ENCODE peak calls at places on chromosomes 16 and 17, in eight cellular contexts. One of them, this sample, is unnamed.

GRCh38 chr16:641326-642188 is at the start of gene MCRIP2:
- DNase-seq in astrocyte of the spinal cord: peak
- DNase-seq in fibroblast of lung: peak
- DNase-seq in sigmoid colon: peak
- DNase-seq in left ventricle myocardium inferior: peak
- DNase-seq in AG10803: peak
- DNase-seq in uterus: peak
- DNase-seq in brain microvascular endothelial cell: peak
- DNase-seq in this sample: peak

GRCh38 chr16:56825821-56826220 is 39.2 kb upstream of the SLC12A3 start:
- DNase-seq in astrocyte of the spinal cord: no peak
- DNase-seq in fibroblast of lung: no peak
- DNase-seq in sigmoid colon: no peak
- DNase-seq in left ventricle myocardium inferior: no peak
- DNase-seq in AG10803: peak
- DNase-seq in uterus: no peak
- DNase-seq in brain microvascular endothelial cell: no peak
- DNase-seq in this sample: no peak

GRCh38 chr16:676565-677297 is 1.3 kb downstream of the RHBDL1 start:
- DNase-seq in astrocyte of the spinal cord: no peak
- DNase-seq in fibroblast of lung: no peak
- DNase-seq in sigmoid colon: no peak
- DNase-seq in left ventricle myocardium inferior: no peak
- DNase-seq in AG10803: no peak
- DNase-seq in uterus: no peak
- DNase-seq in brain microvascular endothelial cell: no peak
- DNase-seq in this sample: peak

GRCh38 chr17:41492351-41492750 is 2.6 kb upstream of the KRT36 start:
- DNase-seq in astrocyte of the spinal cord: peak
- DNase-seq in fibroblast of lung: peak
- DNase-seq in sigmoid colon: no peak
- DNase-seq in left ventricle myocardium inferior: no peak
- DNase-seq in AG10803: peak
- DNase-seq in uterus: peak
- DNase-seq in brain microvascular endothelial cell: no peak
- DNase-seq in this sample: no peak

GRCh38 chr16:87412996-87413421 is 20.9 kb downstream of the MAP1LC3B start:
- DNase-seq in astrocyte of the spinal cord: no peak
- DNase-seq in fibroblast of lung: no peak
- DNase-seq in sigmoid colon: peak
- DNase-seq in left ventricle myocardium inferior: peak
- DNase-seq in AG10803: no peak
- DNase-seq in uterus: no peak
- DNase-seq in brain microvascular endothelial cell: no peak
- DNase-seq in this sample: no peak

GRCh38 chr17:81542431-81543338 is 9.5 kb downstream of the FAAP100 start:
- DNase-seq in astrocyte of the spinal cord: no peak
- DNase-seq in fibroblast of lung: no peak
- DNase-seq in sigmoid colon: no peak
- DNase-seq in left ventricle myocardium inferior: no peak
- DNase-seq in AG10803: no peak
- DNase-seq in uterus: no peak
- DNase-seq in brain microvascular endothelial cell: no peak
- DNase-seq in this sample: no peak

GRCh38 chr16:89827383-89828198 is 684 bp upstream of the SPIRE2 start:
- DNase-seq in astrocyte of the spinal cord: peak
- DNase-seq in fibroblast of lung: peak
- DNase-seq in sigmoid colon: no peak
- DNase-seq in left ventricle myocardium inferior: peak
- DNase-seq in AG10803: peak
- DNase-seq in uterus: no peak
- DNase-seq in brain microvascular endothelial cell: peak
- DNase-seq in this sample: peak

GRCh38 chr16:8862309-8863130 is 6.3 kb downstream of the CARHSP1 start:
- DNase-seq in astrocyte of the spinal cord: no peak
- DNase-seq in fibroblast of lung: no peak
- DNase-seq in sigmoid colon: no peak
- DNase-seq in left ventricle myocardium inferior: no peak
- DNase-seq in AG10803: no peak
- DNase-seq in uterus: no peak
- DNase-seq in brain microvascular endothelial cell: no peak
- DNase-seq in this sample: no peak

GRCh38 chr16:50917941-50918340 is 176.1 kb downstream of the CYLD start:
- DNase-seq in astrocyte of the spinal cord: no peak
- DNase-seq in fibroblast of lung: no peak
- DNase-seq in sigmoid colon: no peak
- DNase-seq in left ventricle myocardium inferior: no peak
- DNase-seq in AG10803: no peak
- DNase-seq in uterus: no peak
- DNase-seq in brain microvascular endothelial cell: no peak
- DNase-seq in this sample: no peak

DNA sequence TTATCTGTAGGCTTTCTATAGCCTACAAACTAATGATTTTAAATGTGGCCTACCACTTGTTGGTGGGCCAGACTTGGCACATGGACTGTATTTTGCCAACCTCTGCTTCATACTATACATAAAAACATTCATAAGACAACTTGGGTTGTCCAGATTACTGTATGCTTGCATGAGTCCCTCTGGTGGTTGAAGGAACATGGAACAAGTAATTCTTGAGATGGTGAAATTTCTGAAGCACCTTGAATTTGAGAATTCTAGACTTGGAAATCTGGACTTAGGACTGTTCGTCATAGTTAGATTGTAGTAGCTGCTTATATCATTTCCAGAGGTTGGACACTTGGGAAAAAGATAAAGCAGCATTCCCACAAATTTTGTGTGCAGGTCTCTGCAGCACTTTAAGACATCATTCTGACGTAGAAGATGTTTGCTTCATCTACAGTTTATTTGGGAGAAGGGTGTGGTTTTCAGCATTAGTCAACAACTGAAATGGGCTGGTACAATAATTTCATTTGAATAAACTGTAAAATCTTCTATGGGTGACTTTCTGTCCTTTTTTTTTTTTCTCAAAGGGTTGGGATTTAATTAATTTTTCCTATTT is 31.2 kb downstream of the NFATC3 start:
- DNase-seq in astrocyte of the spinal cord: peak
- DNase-seq in fibroblast of lung: peak
- DNase-seq in sigmoid colon: no peak
- DNase-seq in left ventricle myocardium inferior: no peak
- DNase-seq in AG10803: peak
- DNase-seq in uterus: no peak
- DNase-seq in brain microvascular endothelial cell: no peak
- DNase-seq in this sample: peak
- TF ChIP-seq CTCF in astrocyte of the spinal cord: peak
- TF ChIP-seq CTCF in fibroblast of lung: peak
- TF ChIP-seq CTCF in sigmoid colon: no peak
- TF ChIP-seq CTCF in left ventricle myocardium inferior: peak
- TF ChIP-seq CTCF in AG10803: peak
- TF ChIP-seq CTCF in uterus: peak
- TF ChIP-seq CTCF in brain microvascular endothelial cell: peak
- TF ChIP-seq CTCF in this sample: peak

GRCh38 chr17:15278381-15278780 is 13.3 kb upstream of the PMP22 start:
- DNase-seq in astrocyte of the spinal cord: no peak
- DNase-seq in fibroblast of lung: no peak
- DNase-seq in sigmoid colon: no peak
- DNase-seq in left ventricle myocardium inferior: no peak
- DNase-seq in AG10803: no peak
- DNase-seq in uterus: no peak
- DNase-seq in brain microvascular endothelial cell: no peak
- DNase-seq in this sample: no peak
- TF ChIP-seq CTCF in astrocyte of the spinal cord: no peak
- TF ChIP-seq CTCF in fibroblast of lung: no peak
- TF ChIP-seq CTCF in sigmoid colon: no peak
- TF ChIP-seq CTCF in left ventricle myocardium inferior: no peak
- TF ChIP-seq CTCF in AG10803: no peak
- TF ChIP-seq CTCF in uterus: no peak
- TF ChIP-seq CTCF in brain microvascular endothelial cell: no peak
- TF ChIP-seq CTCF in this sample: no peak

GRCh38 chr17:39244600-39245570 is 19.1 kb upstream of the STAC2 start:
- DNase-seq in astrocyte of the spinal cord: peak
- DNase-seq in fibroblast of lung: peak
- DNase-seq in sigmoid colon: peak
- DNase-seq in left ventricle myocardium inferior: peak
- DNase-seq in AG10803: peak
- DNase-seq in uterus: peak
- DNase-seq in brain microvascular endothelial cell: peak
- DNase-seq in this sample: peak
- TF ChIP-seq CTCF in astrocyte of the spinal cord: peak
- TF ChIP-seq CTCF in fibroblast of lung: peak
- TF ChIP-seq CTCF in sigmoid colon: peak
- TF ChIP-seq CTCF in left ventricle myocardium inferior: peak
- TF ChIP-seq CTCF in AG10803: peak
- TF ChIP-seq CTCF in uterus: peak
- TF ChIP-seq CTCF in brain microvascular endothelial cell: peak
- TF ChIP-seq CTCF in this sample: peak

DNA sequence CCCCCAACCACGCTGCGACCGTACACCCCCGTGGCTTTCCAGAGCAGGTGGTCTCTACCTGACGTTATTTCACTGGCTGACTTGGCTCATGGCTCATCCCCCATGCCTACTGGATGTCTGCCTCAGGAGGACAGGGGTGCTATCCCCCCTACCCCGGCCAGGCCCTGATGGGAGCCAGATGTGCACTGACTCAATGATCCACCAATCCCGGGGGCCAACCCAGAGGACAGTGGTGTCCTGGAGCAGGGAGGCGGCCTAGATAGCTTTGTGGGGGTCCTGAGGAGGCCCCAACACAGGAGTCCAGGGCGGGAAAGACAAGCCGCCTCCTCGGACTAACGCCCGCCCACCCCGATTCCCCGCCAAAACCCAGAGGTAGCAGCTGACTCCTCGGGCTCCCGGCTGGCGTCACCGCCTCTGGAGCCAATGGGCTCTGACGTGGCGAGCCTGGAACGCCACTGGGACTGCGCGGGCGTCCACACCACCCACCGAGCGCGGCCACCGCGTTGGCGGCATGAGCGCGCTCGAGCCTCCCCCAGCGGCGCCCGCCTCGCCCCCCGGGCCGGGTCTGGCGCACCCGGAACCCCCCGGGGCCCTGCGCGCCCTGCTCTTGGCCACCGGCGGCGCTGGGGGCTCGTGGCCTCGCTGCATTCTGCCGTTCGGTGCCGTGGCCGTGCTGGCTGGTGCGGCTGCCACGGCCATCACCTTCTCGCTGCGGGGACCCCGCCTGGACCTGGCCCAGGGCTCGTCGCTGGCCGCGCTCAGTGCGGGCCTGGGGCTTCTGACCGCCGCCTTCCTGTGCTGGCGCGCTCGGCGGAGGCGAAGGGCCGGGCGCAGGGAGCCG is 3.6 kb upstream of the NTN3 start:
- DNase-seq in astrocyte of the spinal cord: peak
- DNase-seq in fibroblast of lung: peak
- DNase-seq in sigmoid colon: peak
- DNase-seq in left ventricle myocardium inferior: peak
- DNase-seq in AG10803: peak
- DNase-seq in uterus: peak
- DNase-seq in brain microvascular endothelial cell: peak
- DNase-seq in this sample: peak
- TF ChIP-seq CTCF in astrocyte of the spinal cord: no peak
- TF ChIP-seq CTCF in fibroblast of lung: no peak
- TF ChIP-seq CTCF in sigmoid colon: no peak
- TF ChIP-seq CTCF in left ventricle myocardium inferior: peak
- TF ChIP-seq CTCF in AG10803: no peak
- TF ChIP-seq CTCF in uterus: no peak
- TF ChIP-seq CTCF in brain microvascular endothelial cell: peak
- TF ChIP-seq CTCF in this sample: no peak

DNA sequence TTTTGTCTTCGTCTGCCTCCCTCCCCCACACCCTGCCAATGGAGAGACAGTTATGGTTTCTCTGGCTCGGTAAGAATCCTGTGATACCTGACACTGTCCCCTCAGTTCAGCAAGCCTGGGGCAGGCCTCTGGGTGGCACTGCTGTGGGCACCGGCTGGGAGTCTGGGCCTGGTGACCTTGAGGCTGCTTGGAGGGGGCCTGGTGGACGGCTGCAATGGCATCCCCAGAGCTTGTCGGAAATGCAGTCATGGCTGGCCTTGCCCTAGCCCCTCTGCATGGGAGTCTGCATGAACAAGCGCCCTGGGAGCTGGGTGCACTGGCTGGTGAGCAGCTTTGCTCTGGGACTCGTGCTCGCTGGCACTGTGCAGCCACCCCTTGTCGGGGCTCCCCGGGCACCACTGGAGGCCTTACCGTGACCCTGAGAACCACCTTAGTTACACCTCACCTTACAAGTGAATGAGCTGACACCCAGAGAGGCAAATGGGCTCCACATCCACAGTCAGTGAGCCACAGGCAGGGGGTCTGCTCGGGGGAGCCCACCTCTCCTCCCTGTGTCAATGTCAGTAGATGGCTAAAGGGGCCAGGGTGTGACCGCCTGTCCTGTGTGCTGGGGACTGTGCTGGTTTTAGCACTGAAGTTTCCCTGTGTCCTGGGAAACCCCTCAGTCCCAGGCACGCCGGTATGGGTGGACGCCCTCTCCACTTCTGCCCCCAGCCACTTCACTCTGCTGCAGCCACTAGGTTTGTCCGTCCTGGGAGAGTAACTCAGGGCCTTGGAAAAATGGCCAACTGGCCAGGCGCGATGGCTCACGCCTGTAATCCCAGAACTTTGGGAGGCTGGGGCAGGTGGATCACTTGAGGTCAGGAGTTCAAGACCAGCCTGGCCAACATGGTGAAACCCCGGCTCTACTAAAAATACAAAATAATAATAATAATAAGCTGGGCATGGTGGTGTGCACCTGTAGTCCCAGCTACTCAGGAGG is 1.4 kb downstream of the LGALS3BP start:
- DNase-seq in astrocyte of the spinal cord: no peak
- DNase-seq in fibroblast of lung: no peak
- DNase-seq in sigmoid colon: no peak
- DNase-seq in left ventricle myocardium inferior: peak
- DNase-seq in AG10803: no peak
- DNase-seq in uterus: no peak
- DNase-seq in brain microvascular endothelial cell: no peak
- DNase-seq in this sample: no peak
- TF ChIP-seq CTCF in astrocyte of the spinal cord: no peak
- TF ChIP-seq CTCF in fibroblast of lung: no peak
- TF ChIP-seq CTCF in sigmoid colon: no peak
- TF ChIP-seq CTCF in left ventricle myocardium inferior: peak
- TF ChIP-seq CTCF in AG10803: no peak
- TF ChIP-seq CTCF in uterus: no peak
- TF ChIP-seq CTCF in brain microvascular endothelial cell: no peak
- TF ChIP-seq CTCF in this sample: no peak

This sample was measured in epithelial cell of esophagus.